ENCODE peak calls at places on chromosomes 5 and 9, in six cellular contexts. F is H1, D is prostate gland, Q is stomach, X is K562, B is sigmoid colon. S is an unnamed sample.
A peak's percentile ranks its signal among the peaks of the same experiment; 100 is the strongest.

GRCh38 chr9:73081979-73082657 is 69.5 kb upstream of the ANXA1 start:
- DNase-seq in F (no peak), D (no peak), Q (no peak), X (peak; percentile 13), B (no peak), S (no peak)

GRCh38 chr5:111551569-111552275 is 39.4 kb upstream of the STARD4 start:
- DNase-seq in F (no peak), D (no peak), Q (no peak), X (no peak), B (no peak), S (no peak)

GRCh38 chr5:111472579-111472978 is 39.8 kb downstream of the STARD4 start:
- DNase-seq in F (no peak), D (no peak), Q (no peak), X (no peak), B (no peak), S (no peak)

GRCh38 chr9:8297047-8297446 is 497.5 kb upstream of the DMAC1 start:
- DNase-seq in F (no peak), D (no peak), Q (no peak), X (no peak), B (no peak), S (no peak)

GRCh38 chr9:101400120-101400519 is 1.5 kb downstream of the ZNF189 start:
- DNase-seq in F (no peak), D (no peak), Q (no peak), X (peak; percentile 14), B (no peak), S (no peak)

GRCh38 chr5:180652346-180652745 is 2.9 kb upstream of the FLT4 start:
- DNase-seq in F (no peak), D (no peak), Q (no peak), X (no peak), B (no peak), S (no peak)

GRCh38 chr5:53429706-53430105 is 50.7 kb upstream of the FST start:
- DNase-seq in F (no peak), D (no peak), Q (no peak), X (no peak), B (no peak), S (no peak)

GRCh38 chr9:31137151-31137849 is 1247.1 kb upstream of the ACO1 start:
- DNase-seq in F (no peak), D (no peak), Q (peak; percentile 27), X (no peak), B (no peak), S (no peak)

GRCh38 chr9:79975471-79976316 is 403.9 kb downstream of the TLE4 start:
- DNase-seq in F (no peak), D (no peak), Q (no peak), X (no peak), B (no peak), S (no peak)

GRCh38 chr5:42555797-42556196 is 132.6 kb downstream of the GHR start:
- DNase-seq in F (no peak), D (no peak), Q (no peak), X (no peak), B (no peak), S (no peak)

GRCh38 chr5:35228304-35228703 is 2.0 kb downstream of the PRLR start:
- DNase-seq in F (no peak), D (no peak), Q (no peak), X (no peak), B (no peak), S (no peak)

GRCh38 chr9:74041588-74041987 is 455.5 kb upstream of the RORB start:
- DNase-seq in F (no peak), D (no peak), Q (no peak), X (no peak), B (no peak), S (no peak)

GRCh38 chr9:90979138-90979551 is 177.5 kb downstream of the SYK start:
- DNase-seq in F (no peak), D (no peak), Q (no peak), X (no peak), B (no peak), S (no peak)

GRCh38 chr5:52801329-52801728 is 13.6 kb downstream of the ITGA1 start:
- DNase-seq in F (no peak), D (no peak), Q (no peak), X (no peak), B (no peak), S (no peak)

GRCh38 chr5:38719916-38720315 is 125.9 kb upstream of the OSMR start:
- DNase-seq in F (no peak), D (no peak), Q (no peak), X (no peak), B (no peak), S (no peak)

GRCh38 chr5:113236536-113237308 is 198.1 kb downstream of the TSSK1B start:
- DNase-seq in F (no peak), D (no peak), Q (no peak), X (no peak), B (no peak), S (no peak)

GRCh38 chr5:172730222-172730621 is 40.8 kb downstream of the DUSP1 start:
- DNase-seq in F (no peak), D (no peak), Q (no peak), X (no peak), B (peak; percentile 55), S (no peak)

GRCh38 chr9:71767421-71768321 is 642 bp downstream of the CEMIP2 start:
- DNase-seq in F (no peak), D (no peak), Q (peak; percentile 34), X (no peak), B (peak; percentile 69), S (no peak)

GRCh38 chr9:100472725-100473261 is at the start of gene TMEFF1:
- DNase-seq in F (peak; percentile 50), D (peak; percentile 6), Q (peak; percentile 30), X (peak; percentile 89), B (no peak), S (no peak)

GRCh38 chr9:133888048-133888778 is 103.9 kb downstream of the VAV2 start:
- DNase-seq in F (no peak), D (no peak), Q (no peak), X (peak; percentile 20), B (no peak), S (no peak)

GRCh38 chr5:76692274-76692540 is 23.7 kb upstream of the F2R start:
- DNase-seq in F (no peak), D (no peak), Q (no peak), X (no peak), B (no peak), S (no peak)

GRCh38 chr5:90153031-90153430 is 256.5 kb downstream of the CETN3 start:
- DNase-seq in F (no peak), D (no peak), Q (no peak), X (no peak), B (no peak), S (no peak)

GRCh38 chr9:9091387-9091786 is 1291.8 kb upstream of the DMAC1 start:
- DNase-seq in F (no peak), D (no peak), Q (no peak), X (no peak), B (no peak), S (no peak)

GRCh38 chr5:77426670-77427069 is 65.4 kb downstream of the WDR41 start:
- DNase-seq in F (no peak), D (no peak), Q (no peak), X (no peak), B (no peak), S (no peak)

GRCh38 chr5:58716713-58717112 is 133.8 kb downstream of the RAB3C start:
- DNase-seq in F (no peak), D (no peak), Q (no peak), X (no peak), B (no peak), S (no peak)

GRCh38 chr9:76433851-76434250 is 25.1 kb upstream of the GCNT1 start:
- DNase-seq in F (no peak), D (no peak), Q (no peak), X (no peak), B (no peak), S (no peak)

DNA sequence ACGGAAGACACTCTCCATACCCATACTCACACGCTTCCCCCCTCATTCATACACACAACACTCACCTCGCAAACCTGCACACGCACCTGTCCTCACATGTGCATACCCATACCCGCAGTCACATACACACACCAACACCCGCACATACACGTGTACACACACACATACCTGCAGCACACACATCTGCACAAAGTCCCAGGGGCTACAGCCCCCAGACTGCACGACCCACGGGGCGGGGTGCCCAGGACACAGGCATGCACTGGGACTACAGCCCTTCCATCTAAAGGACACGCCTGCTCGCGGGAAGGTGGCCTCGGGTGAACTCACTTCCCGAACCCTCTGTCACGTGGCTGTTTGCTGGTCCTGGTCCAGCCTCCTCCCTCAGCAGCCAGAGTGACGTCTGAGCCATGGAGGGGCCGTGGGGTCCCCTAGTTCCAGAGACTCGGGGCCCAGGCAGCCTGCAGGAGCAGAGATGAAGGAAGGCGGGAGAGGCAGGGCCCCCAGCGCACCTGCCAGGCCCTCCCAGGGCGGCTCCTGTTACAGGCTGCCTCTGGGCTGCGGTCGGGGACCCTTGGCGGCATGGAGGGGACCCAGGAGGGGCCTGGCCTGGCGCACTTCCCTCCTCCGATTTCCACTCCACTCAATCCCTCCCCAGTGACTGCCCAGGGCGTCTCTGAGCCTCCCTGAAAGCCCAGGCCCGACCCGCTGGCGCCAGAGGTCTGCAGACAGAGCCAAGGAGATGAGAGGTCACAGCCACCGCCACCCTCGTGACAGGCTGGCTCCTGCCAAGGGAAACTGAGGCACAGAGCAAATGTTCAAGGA is 8.1 kb downstream of the SLC12A7 start:
- DNase-seq in F (no peak), D (peak; percentile 51), Q (peak; percentile 84), X (peak; percentile 53), B (peak; percentile 89), S (no peak)
- TF ChIP-seq POLR2AphosphoS5 in F (no peak), D (peak; percentile 69), Q (peak; percentile 58), X (no peak), B (peak; percentile 21), S (no peak)

GRCh38 chr9:36036780-36037579 is at the start of gene RECK:
- DNase-seq in F (peak; percentile 65), D (peak; percentile 84), Q (peak; percentile 84), X (peak; percentile 88), B (peak; percentile 93), S (no peak)
- TF ChIP-seq POLR2A in F (peak; percentile 38), D (peak; percentile 37), Q (no peak), X (no peak), B (peak; percentile 13), S (peak; percentile 83)

GRCh38 chr5:78526049-78526525 is 122.5 kb downstream of the LHFPL2 start:
- DNase-seq in F (no peak), D (no peak), Q (no peak), X (no peak), B (no peak), S (no peak)
- TF ChIP-seq POLR2AphosphoS5 in F (no peak), D (no peak), Q (peak; percentile 50), X (no peak), B (no peak), S (no peak)

DNA sequence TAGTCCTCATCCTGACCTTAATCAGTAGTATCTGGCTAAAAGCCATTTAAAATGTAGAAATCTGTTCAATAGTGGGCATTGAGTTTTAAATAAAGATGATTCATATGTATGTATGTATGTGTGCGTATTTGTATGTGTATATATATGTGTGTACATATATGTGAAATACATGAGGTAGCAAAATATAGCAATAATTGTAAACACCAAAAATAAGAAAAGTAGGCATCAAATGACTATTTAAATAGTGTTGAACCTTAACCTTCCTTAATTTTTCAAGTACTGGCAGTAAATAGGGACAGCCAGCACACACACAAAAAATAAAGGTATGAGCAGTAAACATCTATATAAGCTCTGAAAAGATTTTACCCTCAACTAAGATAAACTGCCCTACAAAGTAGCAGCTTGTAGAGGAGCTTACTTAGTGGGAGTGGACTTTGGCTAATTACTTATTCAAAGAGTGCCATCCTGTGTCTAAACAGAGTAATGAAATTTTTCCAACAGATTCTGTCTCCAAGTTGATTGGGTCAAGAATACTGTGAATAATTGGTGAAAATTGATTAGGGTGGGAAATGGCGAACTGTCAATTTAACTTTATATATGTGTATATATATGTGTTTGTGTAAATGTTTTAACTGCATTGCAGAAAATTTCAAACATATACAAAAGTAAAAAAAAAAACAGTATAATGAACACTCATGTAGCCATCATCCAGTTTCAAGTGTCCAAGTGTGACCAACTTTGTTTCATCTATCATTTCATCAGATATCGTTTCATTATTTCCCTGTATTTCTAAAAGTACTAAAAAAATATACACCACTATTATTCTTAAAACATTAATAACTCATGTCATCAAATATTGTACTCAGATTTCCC is 2.0 kb upstream of the ADAMTS6 start:
- DNase-seq in F (no peak), D (no peak), Q (no peak), X (no peak), B (no peak), S (no peak)
- TF ChIP-seq POLR2A in F (no peak), D (no peak), Q (no peak), X (no peak), B (no peak), S (no peak)

S was measured in vagina.